ENCODE peak calls at places on chromosomes 7 and 10, in five cellular contexts. One of them, this sample, is unnamed.

GRCh38 chr10:37789590-37789989 is 67.8 kb downstream of the ZNF248 start:
- DNase-seq in K562: no peak
- DNase-seq in GM12878: no peak
- DNase-seq in HepG2: peak
- DNase-seq in GM23338: no peak
- DNase-seq in this sample: no peak

GRCh38 chr10:52955337-52955736 is 182.8 kb upstream of the MBL2 start:
- DNase-seq in GM12878: no peak
- DNase-seq in HepG2: no peak
- DNase-seq in GM23338: no peak
- DNase-seq in K562: no peak
- DNase-seq in this sample: no peak

GRCh38 chr7:155288055-155288454 is 9.6 kb upstream of the INSIG1 start:
- DNase-seq in GM23338: no peak
- DNase-seq in K562: no peak
- DNase-seq in GM12878: no peak
- DNase-seq in HepG2: no peak
- DNase-seq in this sample: no peak

GRCh38 chr7:20542594-20542993 is 72.9 kb upstream of the ABCB5 start:
- DNase-seq in GM12878: no peak
- DNase-seq in GM23338: no peak
- DNase-seq in K562: no peak
- DNase-seq in HepG2: no peak
- DNase-seq in this sample: no peak

GRCh38 chr10:59143550-59143949 is 32.9 kb upstream of the PHYHIPL start:
- DNase-seq in K562: no peak
- DNase-seq in GM23338: no peak
- DNase-seq in GM12878: no peak
- DNase-seq in HepG2: no peak
- DNase-seq in this sample: no peak

GRCh38 chr10:48556713-48557112 is 48.2 kb downstream of the ARHGAP22 start:
- DNase-seq in K562: no peak
- DNase-seq in HepG2: no peak
- DNase-seq in GM23338: no peak
- DNase-seq in GM12878: no peak
- DNase-seq in this sample: no peak

GRCh38 chr7:19114591-19114855 is 2.9 kb downstream of the TWIST1 start:
- DNase-seq in GM12878: no peak
- DNase-seq in K562: no peak
- DNase-seq in GM23338: no peak
- DNase-seq in HepG2: no peak
- DNase-seq in this sample: no peak

GRCh38 chr10:71946700-71947099 is 17.5 kb upstream of the CHST3 start:
- DNase-seq in GM12878: no peak
- DNase-seq in GM23338: no peak
- DNase-seq in K562: no peak
- DNase-seq in HepG2: no peak
- DNase-seq in this sample: no peak

GRCh38 chr7:19815546-19815945 is 42.1 kb upstream of the TMEM196 start:
- DNase-seq in GM23338: peak
- DNase-seq in K562: no peak
- DNase-seq in GM12878: no peak
- DNase-seq in HepG2: no peak
- DNase-seq in this sample: no peak

GRCh38 chr10:125294109-125294508 is 133.7 kb upstream of the CTBP2 start:
- DNase-seq in GM23338: no peak
- DNase-seq in GM12878: no peak
- DNase-seq in K562: no peak
- DNase-seq in HepG2: no peak
- DNase-seq in this sample: no peak

GRCh38 chr10:29023678-29024077 is 265.2 kb upstream of the LYZL1 start:
- DNase-seq in K562: no peak
- DNase-seq in GM12878: no peak
- DNase-seq in HepG2: no peak
- DNase-seq in GM23338: no peak
- DNase-seq in this sample: no peak

GRCh38 chr10:34598972-34599371 is 216.1 kb downstream of the PARD3 start:
- DNase-seq in K562: no peak
- DNase-seq in GM12878: no peak
- DNase-seq in GM23338: no peak
- DNase-seq in HepG2: no peak
- DNase-seq in this sample: no peak

GRCh38 chr7:106177738-106178592 is 65.9 kb upstream of the SYPL1 start:
- DNase-seq in GM12878: no peak
- DNase-seq in K562: no peak
- DNase-seq in HepG2: no peak
- DNase-seq in GM23338: no peak
- DNase-seq in this sample: no peak

GRCh38 chr7:37311282-37311868 is 137.3 kb downstream of the ELMO1 start:
- DNase-seq in HepG2: no peak
- DNase-seq in GM12878: no peak
- DNase-seq in GM23338: no peak
- DNase-seq in K562: no peak
- DNase-seq in this sample: no peak

GRCh38 chr7:5143935-5144903 is 45.8 kb upstream of the WIPI2 start:
- DNase-seq in K562: peak
- DNase-seq in GM23338: peak
- DNase-seq in GM12878: peak
- DNase-seq in HepG2: no peak
- DNase-seq in this sample: no peak

GRCh38 chr10:100508691-100509150 is 10.9 kb downstream of the SEC31B start:
- DNase-seq in K562: peak
- DNase-seq in GM12878: no peak
- DNase-seq in GM23338: peak
- DNase-seq in HepG2: peak
- DNase-seq in this sample: peak

GRCh38 chr7:148620749-148621372 is 30.3 kb downstream of the C7orf33 start:
- DNase-seq in GM12878: no peak
- DNase-seq in GM23338: no peak
- DNase-seq in K562: no peak
- DNase-seq in HepG2: peak
- DNase-seq in this sample: peak

GRCh38 chr10:15325243-15326002 is 45.7 kb downstream of the FAM171A1 start:
- DNase-seq in HepG2: no peak
- DNase-seq in K562: peak
- DNase-seq in GM23338: no peak
- DNase-seq in GM12878: no peak
- DNase-seq in this sample: peak

GRCh38 chr7:55133630-55134392 is 115.0 kb downstream of the EGFR start:
- DNase-seq in HepG2: peak
- DNase-seq in GM12878: no peak
- DNase-seq in GM23338: no peak
- DNase-seq in K562: peak
- DNase-seq in this sample: peak

GRCh38 chr10:125120046-125120710 is 40.2 kb downstream of the CTBP2 start:
- DNase-seq in GM23338: no peak
- DNase-seq in HepG2: no peak
- DNase-seq in GM12878: no peak
- DNase-seq in K562: no peak
- DNase-seq in this sample: no peak

GRCh38 chr7:43148161-43148731 is 35.8 kb downstream of the HECW1 start:
- DNase-seq in K562: no peak
- DNase-seq in GM23338: no peak
- DNase-seq in GM12878: no peak
- DNase-seq in HepG2: no peak
- DNase-seq in this sample: no peak

GRCh38 chr7:127667017-127667670 is 15.2 kb downstream of the SND1 start:
- DNase-seq in GM12878: no peak
- DNase-seq in HepG2: no peak
- DNase-seq in GM23338: no peak
- DNase-seq in K562: no peak
- DNase-seq in this sample: no peak

GRCh38 chr7:131562941-131563340 is 6.5 kb upstream of the PODXL start:
- DNase-seq in HepG2: no peak
- DNase-seq in GM12878: no peak
- DNase-seq in K562: no peak
- DNase-seq in GM23338: no peak
- DNase-seq in this sample: no peak

GRCh38 chr10:112815238-112816032 is 134.6 kb upstream of the TCF7L2 start:
- DNase-seq in HepG2: peak
- DNase-seq in GM23338: no peak
- DNase-seq in GM12878: no peak
- DNase-seq in K562: no peak
- DNase-seq in this sample: no peak

GRCh38 chr10:66244953-66245352 is 680.9 kb upstream of the LRRTM3 start:
- DNase-seq in K562: no peak
- DNase-seq in HepG2: no peak
- DNase-seq in GM12878: no peak
- DNase-seq in GM23338: no peak
- DNase-seq in this sample: no peak

GRCh38 chr10:77371848-77372247 is 265.8 kb downstream of the KCNMA1 start:
- DNase-seq in HepG2: no peak
- DNase-seq in GM23338: no peak
- DNase-seq in GM12878: no peak
- DNase-seq in K562: no peak
- DNase-seq in this sample: no peak

GRCh38 chr7:116086547-116086946 is 56.0 kb upstream of the TFEC start:
- DNase-seq in HepG2: no peak
- DNase-seq in GM23338: no peak
- DNase-seq in K562: no peak
- DNase-seq in GM12878: no peak
- DNase-seq in this sample: no peak

GRCh38 chr10:99329238-99329890 is at the start of gene CNNM1:
- DNase-seq in GM12878: no peak
- DNase-seq in HepG2: no peak
- DNase-seq in K562: no peak
- DNase-seq in GM23338: peak
- DNase-seq in this sample: no peak

GRCh38 chr10:5532231-5532605 is 7.5 kb downstream of the CALML3 start:
- DNase-seq in GM12878: no peak
- DNase-seq in K562: no peak
- DNase-seq in GM23338: no peak
- DNase-seq in HepG2: no peak
- DNase-seq in this sample: no peak

GRCh38 chr10:29804025-29804852 is 169.5 kb upstream of the SVIL start:
- DNase-seq in GM12878: no peak
- DNase-seq in K562: no peak
- DNase-seq in HepG2: peak
- DNase-seq in GM23338: no peak
- DNase-seq in this sample: peak

GRCh38 chr7:143322646-143323343 is 6.9 kb downstream of the CLCN1 start:
- DNase-seq in GM23338: no peak
- DNase-seq in K562: no peak
- DNase-seq in GM12878: no peak
- DNase-seq in HepG2: no peak
- DNase-seq in this sample: no peak

GRCh38 chr10:986137-986825 is 2.0 kb upstream of the GTPBP4 start:
- DNase-seq in HepG2: no peak
- DNase-seq in GM12878: no peak
- DNase-seq in GM23338: no peak
- DNase-seq in K562: peak
- DNase-seq in this sample: no peak

GRCh38 chr7:71974611-71975010 is 437.5 kb downstream of the CALN1 start:
- DNase-seq in K562: no peak
- DNase-seq in HepG2: no peak
- DNase-seq in GM12878: no peak
- DNase-seq in GM23338: no peak
- DNase-seq in this sample: no peak
- TF ChIP-seq EZH2 in K562: no peak
- TF ChIP-seq EZH2 in HepG2: no peak
- TF ChIP-seq EZH2 in GM12878: no peak
- TF ChIP-seq EZH2 in GM23338: no peak
- TF ChIP-seq EZH2 in this sample: no peak

GRCh38 chr7:77653572-77653971 is 42.7 kb upstream of the RSBN1L start:
- DNase-seq in HepG2: no peak
- DNase-seq in K562: no peak
- DNase-seq in GM12878: no peak
- DNase-seq in GM23338: no peak
- DNase-seq in this sample: no peak
- TF ChIP-seq REST in HepG2: no peak
- TF ChIP-seq REST in K562: no peak
- TF ChIP-seq REST in GM12878: no peak
- TF ChIP-seq REST in GM23338: no peak
- TF ChIP-seq REST in this sample: no peak

GRCh38 chr7:91685544-91685943 is 195.0 kb downstream of the MTERF1 start:
- DNase-seq in HepG2: no peak
- DNase-seq in GM12878: no peak
- DNase-seq in GM23338: no peak
- DNase-seq in K562: no peak
- DNase-seq in this sample: no peak

GRCh38 chr7:91694221-91694856 is 186.2 kb downstream of the MTERF1 start:
- DNase-seq in HepG2: no peak
- DNase-seq in K562: no peak
- DNase-seq in GM12878: no peak
- DNase-seq in GM23338: no peak
- DNase-seq in this sample: no peak

GRCh38 chr7:91692800-91693199 is 187.7 kb downstream of the MTERF1 start:
- DNase-seq in HepG2: no peak
- DNase-seq in GM12878: no peak
- DNase-seq in K562: no peak
- DNase-seq in GM23338: no peak
- DNase-seq in this sample: no peak

DNA sequence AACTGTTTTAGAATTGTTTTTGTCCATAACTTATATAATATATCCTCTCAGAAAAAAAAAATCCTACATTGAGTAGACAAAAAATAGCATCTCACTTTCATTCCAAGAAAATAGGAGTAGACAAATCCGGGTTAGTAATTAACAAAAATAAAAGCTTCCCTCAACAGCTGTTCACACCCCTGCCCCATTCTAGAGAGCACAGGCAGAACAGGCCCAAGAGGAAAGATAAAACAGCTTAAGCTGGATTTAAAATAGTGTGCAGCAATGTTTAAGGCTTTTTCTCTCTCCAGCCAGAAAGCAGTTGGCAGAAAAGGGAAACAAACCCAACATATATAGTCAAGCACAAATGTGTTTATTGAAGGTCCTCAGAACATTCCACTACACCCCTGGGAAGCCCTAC is 190.0 kb downstream of the MTERF1 start:
- DNase-seq in K562: no peak
- DNase-seq in HepG2: no peak
- DNase-seq in GM12878: no peak
- DNase-seq in GM23338: no peak
- DNase-seq in this sample: no peak
- TF ChIP-seq EZH2 in K562: no peak
- TF ChIP-seq EZH2 in HepG2: no peak
- TF ChIP-seq EZH2 in GM12878: no peak
- TF ChIP-seq EZH2 in GM23338: no peak
- TF ChIP-seq EZH2 in this sample: no peak

DNA sequence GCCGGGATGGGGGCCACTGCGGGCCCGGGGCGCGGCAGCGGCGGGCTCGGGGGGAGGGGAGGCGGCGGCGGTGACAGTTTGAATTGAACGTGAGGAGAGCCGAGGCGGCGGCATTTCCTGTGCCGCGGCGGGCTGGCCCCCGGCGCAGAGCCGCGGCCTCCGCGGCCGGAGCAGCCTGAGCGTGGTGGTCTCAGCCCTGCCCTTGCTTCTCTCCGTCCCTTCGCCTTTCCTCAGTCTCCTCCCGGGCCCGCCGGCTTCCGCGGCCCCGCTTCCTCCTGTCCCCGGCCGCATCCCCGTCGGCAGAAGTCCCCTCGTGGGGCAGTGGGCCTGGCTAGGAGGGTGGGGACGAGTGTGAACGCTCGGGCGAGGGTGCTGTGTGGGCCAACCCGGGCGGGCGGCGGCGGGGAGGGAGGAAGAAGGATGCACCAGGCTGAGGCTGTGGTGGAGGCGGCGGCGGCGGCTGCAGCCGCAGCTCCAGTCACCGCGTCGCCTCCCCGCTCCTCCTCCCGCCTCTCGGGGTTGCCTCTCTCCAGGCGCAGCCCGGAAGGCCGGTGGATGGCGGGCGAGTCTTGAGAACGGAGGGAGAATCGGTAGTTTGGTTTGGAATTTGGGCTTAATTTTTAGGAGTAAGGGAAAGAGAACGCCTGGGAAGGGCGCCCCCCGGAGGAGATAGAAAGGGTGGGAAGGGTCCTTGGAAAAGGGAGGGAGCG is 690 bp downstream of the SEPTIN7 start:
- DNase-seq in GM12878: no peak
- DNase-seq in HepG2: peak
- DNase-seq in GM23338: peak
- DNase-seq in K562: peak
- DNase-seq in this sample: no peak
- TF ChIP-seq REST in GM12878: no peak
- TF ChIP-seq REST in HepG2: no peak
- TF ChIP-seq REST in GM23338: no peak
- TF ChIP-seq REST in K562: no peak
- TF ChIP-seq REST in this sample: no peak